ENCODE peak calls at places on chromosomes 16 and 17, in ten cellular contexts. Z is frontal cortex; K is neural progenitor cell; X is bronchial epithelial cell; H is iPS DF 19.7; E is stimulated activated CD8-positive, alpha-beta memory T cell treated with anti-CD3 and anti-CD28 coated beads, Interleukin-7, amount 100 ng/mL, for 24 hours; O is pancreas; W is epithelial cell of prostate; A is naive B cell; P is fibroblast of pulmonary artery. M is an unnamed sample.

GRCh38 chr17:73278049-73278464 is 16.4 kb upstream of the CPSF4L start:
- DNase-seq in Z (no peak), K (no peak), X (no peak), H (no peak), E (no peak), O (no peak), W (no peak), A (no peak), P (no peak), M (no peak)

GRCh38 chr17:18978655-18979054 is 25.9 kb downstream of the FAM83G start:
- DNase-seq in Z (no peak), K (no peak), X (no peak), H (no peak), E (no peak), O (no peak), W (no peak), A (no peak), P (no peak), M (no peak)

GRCh38 chr17:82640046-82640445 is 8.2 kb downstream of the WDR45B start:
- DNase-seq in Z (no peak), K (no peak), X (no peak), H (no peak), E (no peak), O (no peak), W (no peak), A (no peak), P (no peak), M (no peak)

GRCh38 chr16:84594725-84595038 is 23.2 kb downstream of the COTL1 start:
- DNase-seq in Z (no peak), K (no peak), X (no peak), H (no peak), E (no peak), O (no peak), W (no peak), A (no peak), P (no peak), M (no peak)

GRCh38 chr16:82971126-82971525 is 344.4 kb downstream of the CDH13 start:
- DNase-seq in Z (no peak), K (no peak), X (no peak), H (no peak), E (no peak), O (no peak), W (no peak), A (no peak), P (no peak), M (no peak)

GRCh38 chr16:630815-631405 is at the start of gene WFIKKN1:
- DNase-seq in Z (no peak), K (peak), X (no peak), H (no peak), E (no peak), O (peak), W (no peak), A (no peak), P (no peak), M (no peak)

GRCh38 chr17:33049781-33050414 is 58.3 kb downstream of the SPACA3 start:
- DNase-seq in Z (no peak), K (peak), X (peak), H (peak), E (peak), O (peak), W (no peak), A (peak), P (peak), M (no peak)

GRCh38 chr17:79066963-79067362 is 7.7 kb upstream of the ENGASE start:
- DNase-seq in Z (no peak), K (no peak), X (no peak), H (no peak), E (no peak), O (no peak), W (no peak), A (no peak), P (no peak), M (no peak)

GRCh38 chr17:15269690-15270089 is 4.6 kb upstream of the PMP22 start:
- DNase-seq in Z (no peak), K (no peak), X (no peak), H (no peak), E (no peak), O (no peak), W (no peak), A (no peak), P (peak), M (no peak)

GRCh38 chr16:63623551-63624039 is 1498.3 kb downstream of the CDH11 start:
- DNase-seq in Z (no peak), K (no peak), X (no peak), H (no peak), E (no peak), O (no peak), W (no peak), A (no peak), P (no peak), M (no peak)